ENCODE peak calls at places on chromosomes 12 and 14, in eight cellular contexts. One of them, this sample, is unnamed.

GRCh38 chr12:29145372-29146170 is 3.5 kb upstream of the FAR2 start:
- DNase-seq in CD8-positive, alpha-beta T cell: no peak
- DNase-seq in CD4-positive, alpha-beta memory T cell: no peak
- DNase-seq in adipocyte: no peak
- DNase-seq in pancreas: no peak
- DNase-seq in HCT116: no peak
- DNase-seq in astrocyte: no peak
- DNase-seq in mammary epithelial cell: no peak
- DNase-seq in this sample: no peak

GRCh38 chr14:20415723-20416622 is 2.7 kb upstream of the TEP1 start:
- DNase-seq in CD4-positive, alpha-beta memory T cell: peak; percentile 57
- DNase-seq in CD8-positive, alpha-beta T cell: no peak
- DNase-seq in astrocyte: peak; percentile 28
- DNase-seq in adipocyte: peak; percentile 79
- DNase-seq in mammary epithelial cell: peak; percentile 31
- DNase-seq in pancreas: no peak
- DNase-seq in HCT116: peak; percentile 43
- DNase-seq in this sample: peak; percentile 41

GRCh38 chr12:93707836-93708235 is 30.7 kb downstream of the CRADD start:
- DNase-seq in pancreas: no peak
- DNase-seq in CD8-positive, alpha-beta T cell: no peak
- DNase-seq in adipocyte: no peak
- DNase-seq in astrocyte: peak; percentile 78
- DNase-seq in CD4-positive, alpha-beta memory T cell: no peak
- DNase-seq in mammary epithelial cell: peak; percentile 61
- DNase-seq in HCT116: peak; percentile 26
- DNase-seq in this sample: no peak

GRCh38 chr14:65015391-65015790 is 28.7 kb downstream of the FNTB start:
- DNase-seq in CD8-positive, alpha-beta T cell: no peak
- DNase-seq in HCT116: no peak
- DNase-seq in pancreas: no peak
- DNase-seq in adipocyte: no peak
- DNase-seq in mammary epithelial cell: no peak
- DNase-seq in astrocyte: no peak
- DNase-seq in CD4-positive, alpha-beta memory T cell: no peak
- DNase-seq in this sample: no peak

GRCh38 chr14:44846232-44846824 is 115.4 kb downstream of the KLHL28 start:
- DNase-seq in HCT116: peak; percentile 28
- DNase-seq in CD4-positive, alpha-beta memory T cell: peak; percentile 43
- DNase-seq in astrocyte: no peak
- DNase-seq in pancreas: no peak
- DNase-seq in adipocyte: peak; percentile 74
- DNase-seq in mammary epithelial cell: peak; percentile 20
- DNase-seq in CD8-positive, alpha-beta T cell: no peak
- DNase-seq in this sample: no peak

GRCh38 chr12:32679910-32680217 is 763 bp downstream of the DNM1L start:
- DNase-seq in CD8-positive, alpha-beta T cell: no peak
- DNase-seq in HCT116: no peak
- DNase-seq in CD4-positive, alpha-beta memory T cell: no peak
- DNase-seq in adipocyte: no peak
- DNase-seq in mammary epithelial cell: no peak
- DNase-seq in astrocyte: no peak
- DNase-seq in pancreas: no peak
- DNase-seq in this sample: no peak

GRCh38 chr12:112998997-112999767 is 20.9 kb downstream of the OAS2 start:
- DNase-seq in HCT116: no peak
- DNase-seq in CD4-positive, alpha-beta memory T cell: no peak
- DNase-seq in mammary epithelial cell: no peak
- DNase-seq in adipocyte: no peak
- DNase-seq in CD8-positive, alpha-beta T cell: no peak
- DNase-seq in astrocyte: no peak
- DNase-seq in pancreas: no peak
- DNase-seq in this sample: no peak

GRCh38 chr12:132428872-132429121 is 61.2 kb upstream of the FBRSL1 start:
- DNase-seq in mammary epithelial cell: peak; percentile 30
- DNase-seq in astrocyte: no peak
- DNase-seq in HCT116: no peak
- DNase-seq in adipocyte: no peak
- DNase-seq in CD8-positive, alpha-beta T cell: no peak
- DNase-seq in CD4-positive, alpha-beta memory T cell: no peak
- DNase-seq in pancreas: no peak
- DNase-seq in this sample: no peak

GRCh38 chr12:873954-874353 is 75.5 kb downstream of the RAD52 start:
- DNase-seq in adipocyte: no peak
- DNase-seq in CD4-positive, alpha-beta memory T cell: no peak
- DNase-seq in astrocyte: no peak
- DNase-seq in mammary epithelial cell: peak; percentile 79
- DNase-seq in HCT116: no peak
- DNase-seq in CD8-positive, alpha-beta T cell: no peak
- DNase-seq in pancreas: no peak
- DNase-seq in this sample: no peak

GRCh38 chr14:54172114-54172513 is 215.5 kb upstream of the BMP4 start:
- DNase-seq in CD8-positive, alpha-beta T cell: no peak
- DNase-seq in adipocyte: no peak
- DNase-seq in mammary epithelial cell: no peak
- DNase-seq in CD4-positive, alpha-beta memory T cell: peak; percentile 6
- DNase-seq in astrocyte: no peak
- DNase-seq in pancreas: no peak
- DNase-seq in HCT116: no peak
- DNase-seq in this sample: no peak

GRCh38 chr12:96063046-96063445 is 27.7 kb upstream of the LTA4H start:
- DNase-seq in pancreas: no peak
- DNase-seq in HCT116: no peak
- DNase-seq in adipocyte: peak; percentile 44
- DNase-seq in mammary epithelial cell: no peak
- DNase-seq in CD8-positive, alpha-beta T cell: no peak
- DNase-seq in astrocyte: no peak
- DNase-seq in CD4-positive, alpha-beta memory T cell: peak; percentile 28
- DNase-seq in this sample: no peak

GRCh38 chr12:66496595-66496994 is 182.3 kb downstream of the GRIP1 start:
- DNase-seq in pancreas: no peak
- DNase-seq in CD8-positive, alpha-beta T cell: no peak
- DNase-seq in mammary epithelial cell: no peak
- DNase-seq in HCT116: no peak
- DNase-seq in adipocyte: no peak
- DNase-seq in astrocyte: no peak
- DNase-seq in CD4-positive, alpha-beta memory T cell: no peak
- DNase-seq in this sample: no peak

GRCh38 chr12:71303199-71303598 is 136.4 kb upstream of the LGR5 start:
- DNase-seq in adipocyte: no peak
- DNase-seq in astrocyte: peak; percentile 60
- DNase-seq in pancreas: no peak
- DNase-seq in mammary epithelial cell: peak; percentile 89
- DNase-seq in HCT116: peak; percentile 73
- DNase-seq in CD8-positive, alpha-beta T cell: no peak
- DNase-seq in CD4-positive, alpha-beta memory T cell: no peak
- DNase-seq in this sample: no peak

DNA sequence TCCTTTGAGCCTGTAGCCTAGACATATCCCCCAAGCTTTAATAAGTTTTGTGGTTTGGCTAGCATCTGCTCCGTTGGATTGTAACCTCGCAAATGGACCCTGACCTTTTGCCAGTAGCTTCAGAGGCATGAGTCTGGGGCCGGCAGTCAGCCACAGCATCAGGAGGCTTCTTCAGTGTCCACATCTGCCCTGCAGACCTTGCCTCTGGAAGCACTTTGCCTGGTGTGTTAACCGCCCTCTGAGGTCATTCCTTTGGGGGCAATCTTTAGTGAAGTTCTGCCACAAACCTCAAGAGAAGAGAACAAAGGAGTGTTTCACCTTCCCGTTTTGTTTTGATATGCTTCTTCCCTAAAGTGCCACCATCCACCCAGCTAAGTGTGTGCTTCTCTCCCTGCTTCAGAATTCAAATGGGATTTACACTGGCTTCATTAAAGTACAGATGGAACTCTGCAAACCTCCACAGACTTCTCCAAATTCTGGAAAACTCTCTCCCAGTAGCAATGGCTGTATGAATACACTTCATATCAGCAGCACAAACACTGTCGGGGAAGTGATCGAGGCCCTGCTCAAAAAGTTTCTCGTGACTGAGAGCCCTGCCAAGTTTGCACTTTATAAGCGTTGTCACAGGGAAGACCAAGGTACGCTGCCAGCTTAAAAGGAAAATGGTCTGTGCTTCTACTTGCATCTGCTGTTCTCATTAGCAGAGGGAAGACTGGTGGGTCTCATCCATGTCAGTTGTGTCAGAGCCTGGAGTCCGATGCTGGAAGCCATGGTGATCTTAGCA is 71.2 kb downstream of the GNS start:
- DNase-seq in pancreas: no peak
- DNase-seq in adipocyte: no peak
- DNase-seq in mammary epithelial cell: no peak
- DNase-seq in HCT116: no peak
- DNase-seq in astrocyte: peak; percentile 35
- DNase-seq in CD8-positive, alpha-beta T cell: no peak
- DNase-seq in CD4-positive, alpha-beta memory T cell: no peak
- DNase-seq in this sample: no peak
- H3K4me1 ChIP-seq in pancreas: peaks cover 6% of the 10 kb centered on the region
- H3K4me1 ChIP-seq in adipocyte: peaks cover 25% of the 10 kb centered on the region
- H3K4me1 ChIP-seq in mammary epithelial cell: no peaks in the 10 kb centered on the region
- H3K4me1 ChIP-seq in HCT116: peaks cover 3% of the 10 kb centered on the region
- H3K4me1 ChIP-seq in astrocyte: no peaks in the 10 kb centered on the region
- H3K4me1 ChIP-seq in CD8-positive, alpha-beta T cell: peaks cover 95% of the 10 kb centered on the region
- H3K4me1 ChIP-seq in CD4-positive, alpha-beta memory T cell: peaks cover 87% of the 10 kb centered on the region
- H3K4me1 ChIP-seq in this sample: no peaks in the 10 kb centered on the region

DNA sequence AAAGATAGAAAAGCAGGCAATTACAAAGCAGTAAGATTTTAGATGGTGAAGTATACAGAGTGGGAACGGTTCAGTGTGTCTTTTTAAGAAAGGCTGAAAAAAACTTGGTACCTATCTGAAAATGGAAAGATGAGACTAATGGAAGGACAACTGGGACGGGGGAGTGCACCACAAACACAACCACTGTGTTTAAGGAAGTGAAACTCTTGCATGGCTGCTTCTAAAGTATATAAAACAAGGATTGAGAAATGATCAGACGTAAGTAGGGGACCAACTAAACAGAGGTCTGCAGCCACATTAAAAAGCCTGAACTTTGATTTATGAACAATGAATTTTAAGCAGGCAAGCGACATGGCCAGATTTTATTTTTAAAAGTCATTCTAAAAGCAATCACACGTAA is 328.6 kb downstream of the MDGA2 start:
- DNase-seq in mammary epithelial cell: no peak
- DNase-seq in CD8-positive, alpha-beta T cell: no peak
- DNase-seq in pancreas: no peak
- DNase-seq in CD4-positive, alpha-beta memory T cell: no peak
- DNase-seq in HCT116: no peak
- DNase-seq in astrocyte: no peak
- DNase-seq in adipocyte: no peak
- DNase-seq in this sample: no peak
- H3K27me3 ChIP-seq in mammary epithelial cell: no peaks in the 10 kb centered on the region
- H3K27me3 ChIP-seq in CD8-positive, alpha-beta T cell: no peaks in the 10 kb centered on the region
- H3K27me3 ChIP-seq in pancreas: no peaks in the 10 kb centered on the region
- H3K27me3 ChIP-seq in CD4-positive, alpha-beta memory T cell: no peaks in the 10 kb centered on the region
- H3K27me3 ChIP-seq in HCT116: no peaks in the 10 kb centered on the region
- H3K27me3 ChIP-seq in astrocyte: no peaks in the 10 kb centered on the region
- H3K27me3 ChIP-seq in adipocyte: no peaks in the 10 kb centered on the region
- H3K27me3 ChIP-seq in this sample: no peaks in the 10 kb centered on the region

GRCh38 chr12:52806169-52806811 is 7.6 kb downstream of the KRT4 start:
- DNase-seq in HCT116: no peak
- DNase-seq in mammary epithelial cell: no peak
- DNase-seq in adipocyte: no peak
- DNase-seq in pancreas: no peak
- DNase-seq in CD8-positive, alpha-beta T cell: no peak
- DNase-seq in CD4-positive, alpha-beta memory T cell: no peak
- DNase-seq in astrocyte: no peak
- DNase-seq in this sample: no peak

GRCh38 chr12:52808573-52809160 is 5.2 kb downstream of the KRT4 start:
- DNase-seq in mammary epithelial cell: no peak
- DNase-seq in pancreas: no peak
- DNase-seq in CD8-positive, alpha-beta T cell: no peak
- DNase-seq in adipocyte: no peak
- DNase-seq in CD4-positive, alpha-beta memory T cell: no peak
- DNase-seq in astrocyte: no peak
- DNase-seq in HCT116: no peak
- DNase-seq in this sample: no peak

GRCh38 chr12:52809166-52809565 is 4.8 kb downstream of the KRT4 start:
- DNase-seq in astrocyte: no peak
- DNase-seq in pancreas: no peak
- DNase-seq in adipocyte: no peak
- DNase-seq in mammary epithelial cell: no peak
- DNase-seq in HCT116: no peak
- DNase-seq in CD8-positive, alpha-beta T cell: no peak
- DNase-seq in CD4-positive, alpha-beta memory T cell: no peak
- DNase-seq in this sample: no peak

GRCh38 chr12:52806821-52807543 is 6.9 kb downstream of the KRT4 start:
- DNase-seq in CD4-positive, alpha-beta memory T cell: no peak
- DNase-seq in pancreas: no peak
- DNase-seq in HCT116: no peak
- DNase-seq in mammary epithelial cell: no peak
- DNase-seq in CD8-positive, alpha-beta T cell: no peak
- DNase-seq in astrocyte: no peak
- DNase-seq in adipocyte: no peak
- DNase-seq in this sample: no peak

DNA sequence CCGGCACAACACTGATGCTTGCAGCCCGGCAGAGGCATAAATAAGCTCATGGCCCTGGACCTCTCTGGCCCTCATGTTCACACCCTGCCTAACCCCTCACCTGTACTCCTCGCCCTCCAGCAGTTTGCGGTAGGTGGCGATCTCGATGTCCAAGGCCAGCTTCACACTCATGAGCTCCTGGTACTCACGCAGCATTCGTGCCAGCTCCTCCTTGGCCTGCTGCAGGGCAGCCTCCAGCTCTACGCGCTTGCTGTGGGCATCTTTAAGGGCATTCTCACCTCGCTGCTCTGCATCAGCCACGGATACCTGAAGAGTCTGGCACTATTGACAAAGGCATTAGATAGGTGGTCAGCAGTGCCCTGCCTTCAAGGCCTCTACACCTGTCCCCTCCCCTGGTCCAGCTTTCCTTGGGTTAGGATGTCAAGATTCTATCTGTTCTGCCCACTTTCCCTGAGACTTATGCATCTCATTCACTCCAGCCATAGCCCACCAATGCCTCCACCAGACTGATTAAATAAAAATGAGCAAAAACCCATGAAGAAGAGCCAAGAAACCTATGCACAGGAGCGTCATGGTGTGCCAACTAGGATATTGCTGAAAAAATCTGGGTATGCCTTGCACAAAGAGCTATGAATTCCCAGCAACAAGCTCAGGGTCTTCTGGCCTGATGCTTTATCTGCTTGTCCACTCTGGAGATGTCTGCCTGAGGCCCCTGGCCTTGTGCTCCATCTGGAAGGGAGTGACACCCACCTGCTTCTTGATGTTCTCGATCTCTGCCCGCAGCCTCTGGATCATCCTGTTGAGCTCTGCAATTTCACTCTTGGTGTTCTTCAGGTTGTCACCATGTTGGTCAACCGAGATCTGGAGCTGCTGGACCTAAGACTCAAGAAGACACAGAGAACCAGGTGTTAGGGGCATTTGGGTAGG is 6.1 kb downstream of the KRT4 start:
- DNase-seq in adipocyte: no peak
- DNase-seq in mammary epithelial cell: no peak
- DNase-seq in CD4-positive, alpha-beta memory T cell: no peak
- DNase-seq in CD8-positive, alpha-beta T cell: no peak
- DNase-seq in HCT116: no peak
- DNase-seq in pancreas: no peak
- DNase-seq in astrocyte: no peak
- DNase-seq in this sample: no peak
- H3K4me1 ChIP-seq in adipocyte: no peaks in the 10 kb centered on the region
- H3K4me1 ChIP-seq in mammary epithelial cell: no peaks in the 10 kb centered on the region
- H3K4me1 ChIP-seq in CD4-positive, alpha-beta memory T cell: no peaks in the 10 kb centered on the region
- H3K4me1 ChIP-seq in CD8-positive, alpha-beta T cell: no peaks in the 10 kb centered on the region
- H3K4me1 ChIP-seq in HCT116: peaks cover 6% of the 10 kb centered on the region
- H3K4me1 ChIP-seq in pancreas: no peaks in the 10 kb centered on the region
- H3K4me1 ChIP-seq in astrocyte: no peaks in the 10 kb centered on the region
- H3K4me1 ChIP-seq in this sample: no peaks in the 10 kb centered on the region

GRCh38 chr12:54166543-54167499 is 22.0 kb downstream of the SMUG1 start:
- DNase-seq in astrocyte: no peak
- DNase-seq in pancreas: no peak
- DNase-seq in CD4-positive, alpha-beta memory T cell: no peak
- DNase-seq in adipocyte: no peak
- DNase-seq in HCT116: no peak
- DNase-seq in CD8-positive, alpha-beta T cell: no peak
- DNase-seq in mammary epithelial cell: no peak
- DNase-seq in this sample: no peak
- H3K27me3 ChIP-seq in astrocyte: peaks cover 21% of the 10 kb centered on the region
- H3K27me3 ChIP-seq in pancreas: no peaks in the 10 kb centered on the region
- H3K27me3 ChIP-seq in CD4-positive, alpha-beta memory T cell: peaks cover 3% of the 10 kb centered on the region
- H3K27me3 ChIP-seq in adipocyte: no peaks in the 10 kb centered on the region
- H3K27me3 ChIP-seq in HCT116: no peaks in the 10 kb centered on the region
- H3K27me3 ChIP-seq in CD8-positive, alpha-beta T cell: peaks cover 4% of the 10 kb centered on the region
- H3K27me3 ChIP-seq in mammary epithelial cell: no peaks in the 10 kb centered on the region
- H3K27me3 ChIP-seq in this sample: no peaks in the 10 kb centered on the region

This sample was measured in Peyer's patch.